ENCODE peak calls at places on chromosomes 6 and 20, in nine cellular contexts. One of them, this sample, is unnamed.

GRCh38 chr20:1761116-1761515 is 103.5 kb upstream of the SIRPG start:
- DNase-seq in fibroblast of lung: peak; percentile 80
- DNase-seq in neuronal stem cell: no peak
- DNase-seq in adipocyte: peak; percentile 38
- DNase-seq in small intestine: no peak
- DNase-seq in CD4-positive, alpha-beta T cell: no peak
- DNase-seq in lower lobe of right lung: no peak
- DNase-seq in PC-9: peak; percentile 34
- DNase-seq in heart left ventricle: no peak
- DNase-seq in this sample: no peak

GRCh38 chr6:27130668-27131428 is 116.7 kb upstream of the PRSS16 start:
- DNase-seq in fibroblast of lung: peak; percentile 14
- DNase-seq in neuronal stem cell: no peak
- DNase-seq in adipocyte: no peak
- DNase-seq in small intestine: no peak
- DNase-seq in CD4-positive, alpha-beta T cell: no peak
- DNase-seq in lower lobe of right lung: no peak
- DNase-seq in PC-9: no peak
- DNase-seq in heart left ventricle: no peak
- DNase-seq in this sample: no peak

GRCh38 chr6:31791324-31792089 is 4.0 kb downstream of the VARS1 start:
- DNase-seq in fibroblast of lung: peak; percentile 54
- DNase-seq in neuronal stem cell: peak; percentile 55
- DNase-seq in adipocyte: peak; percentile 75
- DNase-seq in small intestine: no peak
- DNase-seq in CD4-positive, alpha-beta T cell: no peak
- DNase-seq in lower lobe of right lung: no peak
- DNase-seq in PC-9: no peak
- DNase-seq in heart left ventricle: no peak
- DNase-seq in this sample: no peak

GRCh38 chr6:11648889-11649288 is 111.3 kb downstream of the TMEM170B start:
- DNase-seq in fibroblast of lung: no peak
- DNase-seq in neuronal stem cell: no peak
- DNase-seq in adipocyte: no peak
- DNase-seq in small intestine: no peak
- DNase-seq in CD4-positive, alpha-beta T cell: no peak
- DNase-seq in lower lobe of right lung: no peak
- DNase-seq in PC-9: no peak
- DNase-seq in heart left ventricle: no peak
- DNase-seq in this sample: no peak

GRCh38 chr20:53569606-53570307 is 23.9 kb downstream of the ZNF217 start:
- DNase-seq in fibroblast of lung: no peak
- DNase-seq in neuronal stem cell: no peak
- DNase-seq in adipocyte: no peak
- DNase-seq in small intestine: peak; percentile 49
- DNase-seq in CD4-positive, alpha-beta T cell: no peak
- DNase-seq in lower lobe of right lung: no peak
- DNase-seq in PC-9: no peak
- DNase-seq in heart left ventricle: no peak
- DNase-seq in this sample: no peak

GRCh38 chr20:52312131-52312729 is 120.7 kb upstream of the ZFP64 start:
- DNase-seq in fibroblast of lung: peak; percentile 78
- DNase-seq in neuronal stem cell: peak; percentile 61
- DNase-seq in adipocyte: peak; percentile 77
- DNase-seq in small intestine: peak; percentile 59
- DNase-seq in CD4-positive, alpha-beta T cell: peak; percentile 42
- DNase-seq in lower lobe of right lung: no peak
- DNase-seq in PC-9: peak; percentile 35
- DNase-seq in heart left ventricle: peak; percentile 29
- DNase-seq in this sample: no peak

GRCh38 chr6:63899550-63899949 is 263.9 kb downstream of the PHF3 start:
- DNase-seq in fibroblast of lung: peak; percentile 48
- DNase-seq in neuronal stem cell: no peak
- DNase-seq in adipocyte: no peak
- DNase-seq in small intestine: no peak
- DNase-seq in CD4-positive, alpha-beta T cell: no peak
- DNase-seq in lower lobe of right lung: no peak
- DNase-seq in PC-9: no peak
- DNase-seq in heart left ventricle: no peak
- DNase-seq in this sample: no peak

GRCh38 chr6:52507557-52508260 is 69.2 kb downstream of the TRAM2 start:
- DNase-seq in fibroblast of lung: peak; percentile 87
- DNase-seq in neuronal stem cell: no peak
- DNase-seq in adipocyte: peak; percentile 73
- DNase-seq in small intestine: no peak
- DNase-seq in CD4-positive, alpha-beta T cell: no peak
- DNase-seq in lower lobe of right lung: no peak
- DNase-seq in PC-9: no peak
- DNase-seq in heart left ventricle: no peak
- DNase-seq in this sample: no peak

GRCh38 chr6:39004801-39005200 is 43.8 kb upstream of the GLP1R start:
- DNase-seq in fibroblast of lung: no peak
- DNase-seq in neuronal stem cell: no peak
- DNase-seq in adipocyte: no peak
- DNase-seq in small intestine: no peak
- DNase-seq in CD4-positive, alpha-beta T cell: no peak
- DNase-seq in lower lobe of right lung: no peak
- DNase-seq in PC-9: no peak
- DNase-seq in heart left ventricle: no peak
- DNase-seq in this sample: no peak

GRCh38 chr6:72784071-72784470 is 162.2 kb downstream of the KCNQ5 start:
- DNase-seq in fibroblast of lung: no peak
- DNase-seq in neuronal stem cell: no peak
- DNase-seq in adipocyte: peak; percentile 39
- DNase-seq in small intestine: no peak
- DNase-seq in CD4-positive, alpha-beta T cell: no peak
- DNase-seq in lower lobe of right lung: no peak
- DNase-seq in PC-9: no peak
- DNase-seq in heart left ventricle: no peak
- DNase-seq in this sample: no peak

GRCh38 chr20:31967830-31968249 is at the start of gene XKR7:
- DNase-seq in fibroblast of lung: no peak
- DNase-seq in neuronal stem cell: peak; percentile 20
- DNase-seq in adipocyte: no peak
- DNase-seq in small intestine: no peak
- DNase-seq in CD4-positive, alpha-beta T cell: no peak
- DNase-seq in lower lobe of right lung: peak; percentile 50
- DNase-seq in PC-9: no peak
- DNase-seq in heart left ventricle: no peak
- DNase-seq in this sample: no peak

GRCh38 chr6:35096129-35096852 is 44.8 kb downstream of the TCP11 start:
- DNase-seq in fibroblast of lung: peak; percentile 72
- DNase-seq in neuronal stem cell: no peak
- DNase-seq in adipocyte: peak; percentile 66
- DNase-seq in small intestine: no peak
- DNase-seq in CD4-positive, alpha-beta T cell: no peak
- DNase-seq in lower lobe of right lung: no peak
- DNase-seq in PC-9: no peak
- DNase-seq in heart left ventricle: no peak
- DNase-seq in this sample: no peak

GRCh38 chr6:139846538-139847321 is 472.3 kb upstream of the CITED2 start:
- DNase-seq in fibroblast of lung: no peak
- DNase-seq in neuronal stem cell: no peak
- DNase-seq in adipocyte: no peak
- DNase-seq in small intestine: peak; percentile 72
- DNase-seq in CD4-positive, alpha-beta T cell: no peak
- DNase-seq in lower lobe of right lung: peak; percentile 46
- DNase-seq in PC-9: no peak
- DNase-seq in heart left ventricle: no peak
- DNase-seq in this sample: no peak

GRCh38 chr6:93424303-93425064 is 5.1 kb upstream of the EPHA7 start:
- DNase-seq in fibroblast of lung: peak; percentile 46
- DNase-seq in neuronal stem cell: no peak
- DNase-seq in adipocyte: peak; percentile 26
- DNase-seq in small intestine: peak; percentile 17
- DNase-seq in CD4-positive, alpha-beta T cell: no peak
- DNase-seq in lower lobe of right lung: no peak
- DNase-seq in PC-9: no peak
- DNase-seq in heart left ventricle: no peak
- DNase-seq in this sample: no peak

GRCh38 chr6:16179063-16179462 is 50.2 kb downstream of the MYLIP start:
- DNase-seq in fibroblast of lung: no peak
- DNase-seq in neuronal stem cell: no peak
- DNase-seq in adipocyte: no peak
- DNase-seq in small intestine: no peak
- DNase-seq in CD4-positive, alpha-beta T cell: no peak
- DNase-seq in lower lobe of right lung: no peak
- DNase-seq in PC-9: no peak
- DNase-seq in heart left ventricle: no peak
- DNase-seq in this sample: no peak

GRCh38 chr6:13375360-13375878 is 47.1 kb upstream of the TBC1D7 start:
- DNase-seq in fibroblast of lung: no peak
- DNase-seq in neuronal stem cell: no peak
- DNase-seq in adipocyte: no peak
- DNase-seq in small intestine: no peak
- DNase-seq in CD4-positive, alpha-beta T cell: no peak
- DNase-seq in lower lobe of right lung: no peak
- DNase-seq in PC-9: no peak
- DNase-seq in heart left ventricle: no peak
- DNase-seq in this sample: no peak

DNA sequence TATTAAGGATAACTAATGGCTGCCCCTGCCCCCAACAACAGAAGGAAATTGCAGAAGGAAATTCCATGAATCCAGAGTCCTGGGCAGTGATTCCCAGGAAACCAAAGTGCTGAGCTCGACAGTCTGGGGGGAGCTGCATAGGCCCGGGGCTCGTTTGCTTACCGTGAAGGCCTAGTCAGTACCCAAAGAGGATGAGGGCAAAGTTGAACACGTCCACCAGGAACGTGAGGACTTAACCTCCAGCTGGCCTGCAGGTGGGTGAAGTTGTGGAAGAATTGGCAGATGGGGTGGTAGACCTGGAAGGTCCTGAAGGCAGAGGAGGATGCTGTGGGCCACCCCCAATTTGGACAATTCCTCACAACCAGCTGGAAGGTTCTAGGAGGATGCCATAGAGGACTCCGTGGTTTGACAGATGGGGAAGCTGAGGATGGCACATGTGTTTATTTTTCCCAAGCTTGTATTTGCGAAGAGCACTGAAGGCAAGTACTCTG is 50.5 kb downstream of the NPEPL1 start:
- DNase-seq in fibroblast of lung: no peak
- DNase-seq in neuronal stem cell: no peak
- DNase-seq in adipocyte: no peak
- DNase-seq in small intestine: no peak
- DNase-seq in CD4-positive, alpha-beta T cell: no peak
- DNase-seq in lower lobe of right lung: no peak
- DNase-seq in PC-9: no peak
- DNase-seq in heart left ventricle: no peak
- DNase-seq in this sample: no peak
- H3K27me3 ChIP-seq in fibroblast of lung: peaks cover 6% of the 10 kb centered on the region
- H3K27me3 ChIP-seq in neuronal stem cell: peaks cover 10% of the 10 kb centered on the region
- H3K27me3 ChIP-seq in adipocyte: peaks cover 49% of the 10 kb centered on the region
- H3K27me3 ChIP-seq in small intestine: no peaks in the 10 kb centered on the region
- H3K27me3 ChIP-seq in CD4-positive, alpha-beta T cell: peaks cover 6% of the 10 kb centered on the region
- H3K27me3 ChIP-seq in lower lobe of right lung: peaks cover 10% of the 10 kb centered on the region
- H3K27me3 ChIP-seq in PC-9: peaks cover 92% of the 10 kb centered on the region
- H3K27me3 ChIP-seq in heart left ventricle: no peaks in the 10 kb centered on the region
- H3K27me3 ChIP-seq in this sample: peaks cover 13% of the 10 kb centered on the region

GRCh38 chr6:1995521-1996110 is 249.8 kb downstream of the GMDS start:
- DNase-seq in fibroblast of lung: no peak
- DNase-seq in neuronal stem cell: no peak
- DNase-seq in adipocyte: no peak
- DNase-seq in small intestine: no peak
- DNase-seq in CD4-positive, alpha-beta T cell: no peak
- DNase-seq in lower lobe of right lung: no peak
- DNase-seq in PC-9: no peak
- DNase-seq in heart left ventricle: no peak
- DNase-seq in this sample: no peak
- H3K27me3 ChIP-seq in fibroblast of lung: no peaks in the 10 kb centered on the region
- H3K27me3 ChIP-seq in neuronal stem cell: no peaks in the 10 kb centered on the region
- H3K27me3 ChIP-seq in adipocyte: no peaks in the 10 kb centered on the region
- H3K27me3 ChIP-seq in small intestine: no peaks in the 10 kb centered on the region
- H3K27me3 ChIP-seq in CD4-positive, alpha-beta T cell: no peaks in the 10 kb centered on the region
- H3K27me3 ChIP-seq in lower lobe of right lung: no peaks in the 10 kb centered on the region
- H3K27me3 ChIP-seq in PC-9: no peaks in the 10 kb centered on the region
- H3K27me3 ChIP-seq in heart left ventricle: no peaks in the 10 kb centered on the region
- H3K27me3 ChIP-seq in this sample: no peaks in the 10 kb centered on the region

GRCh38 chr6:159890201-159890600 is 587 bp upstream of the MAS1 start:
- DNase-seq in fibroblast of lung: no peak
- DNase-seq in neuronal stem cell: no peak
- DNase-seq in adipocyte: no peak
- DNase-seq in small intestine: no peak
- DNase-seq in CD4-positive, alpha-beta T cell: no peak
- DNase-seq in lower lobe of right lung: no peak
- DNase-seq in PC-9: no peak
- DNase-seq in heart left ventricle: no peak
- DNase-seq in this sample: no peak
- H3K27me3 ChIP-seq in fibroblast of lung: peaks cover 35% of the 10 kb centered on the region
- H3K27me3 ChIP-seq in neuronal stem cell: peaks cover 35% of the 10 kb centered on the region
- H3K27me3 ChIP-seq in adipocyte: peaks cover 62% of the 10 kb centered on the region
- H3K27me3 ChIP-seq in small intestine: no peaks in the 10 kb centered on the region
- H3K27me3 ChIP-seq in CD4-positive, alpha-beta T cell: peaks cover 48% of the 10 kb centered on the region
- H3K27me3 ChIP-seq in lower lobe of right lung: peaks cover 25% of the 10 kb centered on the region
- H3K27me3 ChIP-seq in PC-9: peaks cover 98% of the 10 kb centered on the region
- H3K27me3 ChIP-seq in heart left ventricle: no peaks in the 10 kb centered on the region
- H3K27me3 ChIP-seq in this sample: peaks cover 9% of the 10 kb centered on the region

GRCh38 chr20:63814833-63815612 is 16.0 kb downstream of the ZBTB46 start:
- DNase-seq in fibroblast of lung: no peak
- DNase-seq in neuronal stem cell: no peak
- DNase-seq in adipocyte: no peak
- DNase-seq in small intestine: no peak
- DNase-seq in CD4-positive, alpha-beta T cell: no peak
- DNase-seq in lower lobe of right lung: no peak
- DNase-seq in PC-9: no peak
- DNase-seq in heart left ventricle: no peak
- DNase-seq in this sample: no peak
- H3K27me3 ChIP-seq in fibroblast of lung: no peaks in the 10 kb centered on the region
- H3K27me3 ChIP-seq in neuronal stem cell: no peaks in the 10 kb centered on the region
- H3K27me3 ChIP-seq in adipocyte: peaks cover 9% of the 10 kb centered on the region
- H3K27me3 ChIP-seq in small intestine: peaks cover 3% of the 10 kb centered on the region
- H3K27me3 ChIP-seq in CD4-positive, alpha-beta T cell: no peaks in the 10 kb centered on the region
- H3K27me3 ChIP-seq in lower lobe of right lung: no peaks in the 10 kb centered on the region
- H3K27me3 ChIP-seq in PC-9: no peaks in the 10 kb centered on the region
- H3K27me3 ChIP-seq in heart left ventricle: no peaks in the 10 kb centered on the region
- H3K27me3 ChIP-seq in this sample: no peaks in the 10 kb centered on the region

GRCh38 chr20:51023617-51024155 is 779 bp upstream of the KCNG1 start:
- DNase-seq in fibroblast of lung: no peak
- DNase-seq in neuronal stem cell: no peak
- DNase-seq in adipocyte: no peak
- DNase-seq in small intestine: no peak
- DNase-seq in CD4-positive, alpha-beta T cell: no peak
- DNase-seq in lower lobe of right lung: no peak
- DNase-seq in PC-9: no peak
- DNase-seq in heart left ventricle: no peak
- DNase-seq in this sample: no peak
- H3K27me3 ChIP-seq in fibroblast of lung: peaks cover 37% of the 10 kb centered on the region
- H3K27me3 ChIP-seq in neuronal stem cell: peaks cover 53% of the 10 kb centered on the region
- H3K27me3 ChIP-seq in adipocyte: peaks cover 73% of the 10 kb centered on the region
- H3K27me3 ChIP-seq in small intestine: no peaks in the 10 kb centered on the region
- H3K27me3 ChIP-seq in CD4-positive, alpha-beta T cell: peaks cover 58% of the 10 kb centered on the region
- H3K27me3 ChIP-seq in lower lobe of right lung: peaks cover 76% of the 10 kb centered on the region
- H3K27me3 ChIP-seq in PC-9: peaks cover 85% of the 10 kb centered on the region
- H3K27me3 ChIP-seq in heart left ventricle: peaks cover 25% of the 10 kb centered on the region
- H3K27me3 ChIP-seq in this sample: peaks cover 68% of the 10 kb centered on the region